ENCODE peak calls at places on chromosomes 16 and 17, in eight cellular contexts. B is naive thymus-derived CD8-positive, alpha-beta T cell; U is upper lobe of right lung; Q is H4; P is AG10803; M is hypothalamus; J is germinal center; V is activated CD4-positive, alpha-beta T cell treated with anti-CD3 and anti-CD28 coated beads, Interleukin-2, amount 50 U/mL, for 1 hour. F is an unnamed sample.

GRCh38 chr17:28996554-28997096 is 9.2 kb downstream of the SEZ6 start:
- DNase-seq in B (no peak), U (no peak), Q (no peak), P (no peak), M (no peak), J (no peak), V (no peak), F (no peak)

GRCh38 chr17:28911411-28912045 is 8.6 kb upstream of the DHRS13 start:
- DNase-seq in B (no peak), U (no peak), Q (no peak), P (no peak), M (no peak), J (no peak), V (no peak), F (no peak)

GRCh38 chr17:29124135-29124930 is 55.9 kb downstream of the MYO18A start:
- DNase-seq in B (peak), U (no peak), Q (peak), P (peak), M (no peak), J (peak), V (no peak), F (no peak)

GRCh38 chr16:19898924-19899604 is 14.4 kb upstream of the GPRC5B start:
- DNase-seq in B (no peak), U (no peak), Q (peak), P (peak), M (no peak), J (peak), V (peak), F (no peak)

GRCh38 chr16:73171380-73171779 is 123.5 kb upstream of the ZFHX3 start:
- DNase-seq in B (no peak), U (no peak), Q (no peak), P (no peak), M (no peak), J (no peak), V (no peak), F (no peak)

GRCh38 chr16:57277586-57277985 is 6.9 kb downstream of the PLLP start:
- DNase-seq in B (peak), U (no peak), Q (peak), P (peak), M (no peak), J (no peak), V (peak), F (no peak)

GRCh38 chr17:74921045-74921681 is 1.9 kb downstream of the USH1G start:
- DNase-seq in B (no peak), U (no peak), Q (no peak), P (no peak), M (no peak), J (no peak), V (no peak), F (no peak)

GRCh38 chr17:55576237-55576998 is 65.2 kb upstream of the SMIM36 start:
- DNase-seq in B (no peak), U (no peak), Q (no peak), P (peak), M (no peak), J (peak), V (no peak), F (no peak)

GRCh38 chr17:80678621-80679020 is 134.0 kb downstream of the RPTOR start:
- DNase-seq in B (no peak), U (no peak), Q (peak), P (peak), M (peak), J (no peak), V (peak), F (no peak)

GRCh38 chr17:28741358-28742349 is 2.2 kb upstream of the TRAF4 start:
- DNase-seq in B (no peak), U (no peak), Q (no peak), P (no peak), M (no peak), J (peak), V (no peak), F (no peak)

GRCh38 chr16:27449434-27450188 is 47.6 kb downstream of the IL21R start:
- DNase-seq in B (peak), U (no peak), Q (no peak), P (no peak), M (no peak), J (peak), V (peak), F (no peak)

GRCh38 chr17:2459917-2460271 is 51.8 kb downstream of the METTL16 start:
- DNase-seq in B (no peak), U (no peak), Q (no peak), P (no peak), M (no peak), J (no peak), V (no peak), F (no peak)

GRCh38 chr17:81551458-81552243 is 502 bp downstream of the FAAP100 start:
- DNase-seq in B (no peak), U (no peak), Q (no peak), P (peak), M (no peak), J (peak), V (no peak), F (no peak)

GRCh38 chr16:2856061-2856670 is 1.8 kb downstream of the PRSS22 start:
- DNase-seq in B (no peak), U (no peak), Q (no peak), P (no peak), M (no peak), J (no peak), V (peak), F (no peak)

GRCh38 chr17:32015245-32016013 is 8.2 kb downstream of the LRRC37B start:
- DNase-seq in B (no peak), U (no peak), Q (peak), P (no peak), M (no peak), J (no peak), V (no peak), F (no peak)

GRCh38 chr17:44793885-44794698 is 35.3 kb downstream of the ADAM11 start:
- DNase-seq in B (no peak), U (peak), Q (peak), P (no peak), M (no peak), J (no peak), V (no peak), F (no peak)

GRCh38 chr16:60989592-60989991 is 1046.6 kb downstream of the CDH8 start:
- DNase-seq in B (no peak), U (no peak), Q (no peak), P (no peak), M (no peak), J (no peak), V (no peak), F (no peak)

GRCh38 chr16:50195276-50195675 is 42.2 kb downstream of the TENT4B start:
- DNase-seq in B (no peak), U (no peak), Q (no peak), P (peak), M (no peak), J (no peak), V (no peak), F (no peak)

GRCh38 chr16:1777375-1778199 is 4.7 kb upstream of the MRPS34 start:
- DNase-seq in B (no peak), U (no peak), Q (no peak), P (no peak), M (no peak), J (no peak), V (no peak), F (no peak)

GRCh38 chr17:44187131-44187899 is 543 bp downstream of the TMUB2 start:
- DNase-seq in B (no peak), U (no peak), Q (no peak), P (peak), M (peak), J (peak), V (peak), F (no peak)

GRCh38 chr16:11793840-11794239 is 3.2 kb downstream of the ZC3H7A start:
- DNase-seq in B (no peak), U (peak), Q (no peak), P (no peak), M (no peak), J (no peak), V (no peak), F (no peak)

GRCh38 chr17:34980681-34981537 is 597 bp downstream of the LIG3 start:
- DNase-seq in B (peak), U (peak), Q (peak), P (peak), M (peak), J (peak), V (peak), F (peak)

GRCh38 chr17:43025766-43026537 is 921 bp downstream of the RND2 start:
- DNase-seq in B (no peak), U (no peak), Q (no peak), P (no peak), M (no peak), J (no peak), V (no peak), F (no peak)

GRCh38 chr17:73278465-73279453 is 17.1 kb upstream of the CPSF4L start:
- DNase-seq in B (no peak), U (no peak), Q (no peak), P (peak), M (no peak), J (no peak), V (no peak), F (no peak)

GRCh38 chr17:50638851-50639767 is 4.4 kb downstream of the ABCC3 start:
- DNase-seq in B (no peak), U (peak), Q (peak), P (peak), M (peak), J (no peak), V (no peak), F (peak)

GRCh38 chr16:17724242-17724898 is 253.6 kb upstream of the XYLT1 start:
- DNase-seq in B (no peak), U (no peak), Q (peak), P (peak), M (no peak), J (no peak), V (no peak), F (no peak)

GRCh38 chr17:32150358-32150757 is 8.1 kb downstream of the RHOT1 start:
- DNase-seq in B (no peak), U (no peak), Q (no peak), P (no peak), M (no peak), J (no peak), V (no peak), F (no peak)

F was measured in esophagus squamous epithelium.